ENCODE peak calls at places on chromosomes 16 and 17, in six cellular contexts. F is ovary, I is body of pancreas, T is testis, O is stomach, M is tibial nerve. V is an unnamed sample.
A peak's percentile ranks its signal among the peaks of the same experiment; 100 is the strongest.

GRCh38 chr17:2120550-2121335 is 65.8 kb downstream of the HIC1 start:
- DNase-seq in F (no peak), I (no peak), T (no peak), O (no peak), M (no peak), V (no peak)

GRCh38 chr16:69936252-69936651 is 14.9 kb upstream of the CLEC18A start:
- DNase-seq in F (peak; percentile 28), I (no peak), T (no peak), O (no peak), M (no peak), V (no peak)

GRCh38 chr16:63625141-63625540 is 1496.7 kb downstream of the CDH11 start:
- DNase-seq in F (no peak), I (no peak), T (no peak), O (no peak), M (no peak), V (no peak)

GRCh38 chr17:9364837-9365430 is 210.7 kb downstream of the STX8 start:
- DNase-seq in F (no peak), I (no peak), T (no peak), O (no peak), M (no peak), V (no peak)

GRCh38 chr17:30376621-30377452 is 1.9 kb upstream of the CPD start:
- DNase-seq in F (peak; percentile 50), I (peak; percentile 39), T (no peak), O (no peak), M (no peak), V (no peak)

GRCh38 chr17:12180644-12181261 is 160.1 kb downstream of the MAP2K4 start:
- DNase-seq in F (no peak), I (peak; percentile 23), T (peak; percentile 62), O (no peak), M (no peak), V (peak; percentile 36)

GRCh38 chr16:87384162-87384999 is 805 bp upstream of the FBXO31 start:
- DNase-seq in F (no peak), I (peak; percentile 64), T (no peak), O (peak; percentile 44), M (no peak), V (peak; percentile 34)

GRCh38 chr17:78129385-78130079 is 977 bp upstream of the TMC6 start:
- DNase-seq in F (no peak), I (no peak), T (no peak), O (no peak), M (no peak), V (no peak)

GRCh38 chr17:54881255-54881972 is 19.2 kb upstream of the TOM1L1 start:
- DNase-seq in F (no peak), I (no peak), T (no peak), O (no peak), M (no peak), V (no peak)

GRCh38 chr17:33012522-33013033 is 20.9 kb downstream of the SPACA3 start:
- DNase-seq in F (no peak), I (no peak), T (no peak), O (no peak), M (no peak), V (no peak)

GRCh38 chr17:82134101-82134500 is 36.1 kb upstream of the FASN start:
- DNase-seq in F (no peak), I (peak; percentile 23), T (peak; percentile 71), O (peak; percentile 79), M (peak; percentile 74), V (peak; percentile 93)

GRCh38 chr17:31388770-31389672 is 2.5 kb upstream of the RAB11FIP4 start:
- DNase-seq in F (no peak), I (peak; percentile 32), T (peak; percentile 18), O (peak; percentile 26), M (no peak), V (peak; percentile 9)

GRCh38 chr17:50037321-50038107 is 18.4 kb upstream of the ITGA3 start:
- DNase-seq in F (peak; percentile 89), I (peak; percentile 71), T (peak; percentile 52), O (peak; percentile 56), M (peak; percentile 14), V (peak; percentile 97)

DNA sequence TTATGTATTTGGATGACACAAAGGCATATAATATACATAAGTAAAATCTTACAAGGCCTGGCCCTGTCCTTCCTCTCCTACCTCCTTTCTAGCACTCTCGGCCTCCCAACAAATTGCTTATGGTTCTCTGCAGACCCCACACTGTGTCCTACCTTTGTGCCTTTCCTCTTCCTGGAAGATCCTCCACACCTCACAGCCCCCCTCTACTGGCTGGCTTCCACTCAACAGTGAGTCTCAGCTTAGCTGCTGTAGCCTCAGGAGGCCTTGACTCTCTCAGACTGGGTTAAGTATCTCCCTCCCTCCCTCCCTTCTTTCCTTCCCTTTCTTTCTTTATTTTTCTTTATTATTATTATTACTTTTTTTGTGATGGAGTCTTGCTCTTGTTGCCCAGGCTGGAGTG is 8.3 kb upstream of the SLC52A1 start:
- DNase-seq in F (no peak), I (no peak), T (no peak), O (no peak), M (no peak), V (no peak)
- TF ChIP-seq CTCF in F (no peak), I (no peak), T (no peak), O (no peak), M (no peak), V (no peak)

DNA sequence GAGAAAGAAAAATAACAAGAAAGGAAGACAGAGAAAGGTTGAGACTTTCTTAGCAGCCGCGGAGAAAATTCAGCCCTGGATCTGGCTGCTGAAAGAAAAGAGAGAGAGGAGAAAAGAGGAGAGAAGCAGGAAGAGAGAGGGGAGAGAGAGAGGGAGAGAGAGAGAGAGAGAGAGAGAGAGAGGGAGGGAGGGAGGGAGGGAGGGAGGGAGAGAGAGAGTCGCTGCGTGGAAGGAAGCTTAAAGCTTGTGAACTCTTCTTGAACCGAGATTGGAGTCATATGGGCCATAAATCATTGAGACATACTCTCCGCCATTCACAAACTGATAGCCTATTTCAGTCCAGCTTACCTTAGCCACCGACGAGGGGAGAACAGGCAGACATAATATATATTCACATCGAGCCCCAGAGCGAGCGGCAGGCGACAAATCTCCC is 10.3 kb upstream of the HOXB2 start:
- DNase-seq in F (no peak), I (no peak), T (no peak), O (no peak), M (no peak), V (no peak)
- H3K4me3 ChIP-seq in F (peak overlapping the region; percentile 42), I (no peak overlapping the region), T (peak overlapping the region; percentile 38), O (peak overlapping the region; percentile 44), M (peak overlapping the region; percentile 23), V (no peak overlapping the region)

DNA sequence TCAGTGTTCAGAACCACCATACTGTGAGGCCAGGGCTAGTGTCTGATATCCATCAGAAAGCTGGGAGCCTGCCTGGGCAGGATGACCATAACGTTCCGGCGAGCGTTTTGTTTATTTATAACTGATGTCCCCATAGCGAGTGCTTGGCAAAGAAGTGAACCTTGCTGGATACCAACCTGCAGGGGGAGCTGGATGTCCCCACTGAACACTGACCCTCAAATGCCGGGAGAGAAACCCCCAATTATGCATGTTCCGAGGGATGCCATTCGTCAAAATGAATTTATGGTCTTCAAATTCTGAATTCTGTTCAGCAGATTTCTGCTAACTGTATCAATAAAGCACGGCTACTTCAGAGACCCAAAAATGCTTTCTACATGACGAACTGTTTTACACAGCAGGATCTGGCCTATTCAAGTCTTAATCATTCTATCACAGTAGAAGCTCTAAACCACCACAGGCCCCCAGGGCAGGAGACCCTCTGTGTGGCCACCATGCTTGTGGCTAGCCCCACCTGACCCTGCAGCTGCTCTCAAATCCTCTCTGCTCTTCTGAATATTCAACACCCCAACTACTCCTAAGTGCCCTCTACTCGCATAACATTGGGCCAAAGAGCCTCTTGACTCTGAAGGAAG is 15.2 kb downstream of the MED24 start:
- DNase-seq in F (peak; percentile 81), I (peak; percentile 79), T (peak; percentile 73), O (peak; percentile 63), M (peak; percentile 61), V (peak; percentile 72)
- TF ChIP-seq POLR2A in F (no peak), I (no peak), T (no peak), O (no peak), M (no peak), V (no peak)

DNA sequence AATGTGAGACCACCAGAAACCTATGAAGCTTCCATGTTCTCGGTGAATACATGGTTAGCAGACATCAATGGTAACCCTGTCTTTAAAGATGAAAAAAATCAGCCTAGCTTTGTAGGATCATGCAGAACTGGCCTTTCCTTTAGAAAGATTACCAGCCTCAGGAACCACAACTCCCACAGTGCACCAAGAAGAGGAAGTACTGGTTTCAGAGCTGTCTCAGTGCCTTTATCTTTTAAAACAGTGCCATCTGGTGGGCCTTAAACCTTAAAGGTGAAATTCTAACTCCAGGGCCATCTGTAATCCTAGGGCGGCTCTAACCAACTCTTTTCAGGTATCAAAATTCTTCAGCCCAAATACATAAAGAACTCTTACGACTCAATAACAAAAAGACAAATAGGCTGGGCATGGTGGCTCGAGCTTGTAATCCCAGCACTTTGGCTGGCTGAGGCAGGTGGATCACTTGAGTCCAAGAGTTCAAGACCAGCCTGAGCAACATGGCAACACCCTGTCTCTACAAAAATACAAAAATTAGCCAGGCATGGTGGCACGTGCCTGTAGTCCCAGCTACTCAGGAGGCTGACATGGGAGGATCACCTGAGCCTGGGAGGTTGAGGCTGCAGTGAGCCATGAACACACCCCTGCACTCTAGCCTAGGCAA is 5.4 kb downstream of the ATPAF2 start:
- DNase-seq in F (no peak), I (peak; percentile 64), T (peak; percentile 77), O (peak; percentile 53), M (no peak), V (peak; percentile 56)
- TF ChIP-seq CTCF in F (peak; percentile 60), I (peak; percentile 35), T (peak; percentile 73), O (peak; percentile 69), M (peak; percentile 50), V (peak; percentile 59)

DNA sequence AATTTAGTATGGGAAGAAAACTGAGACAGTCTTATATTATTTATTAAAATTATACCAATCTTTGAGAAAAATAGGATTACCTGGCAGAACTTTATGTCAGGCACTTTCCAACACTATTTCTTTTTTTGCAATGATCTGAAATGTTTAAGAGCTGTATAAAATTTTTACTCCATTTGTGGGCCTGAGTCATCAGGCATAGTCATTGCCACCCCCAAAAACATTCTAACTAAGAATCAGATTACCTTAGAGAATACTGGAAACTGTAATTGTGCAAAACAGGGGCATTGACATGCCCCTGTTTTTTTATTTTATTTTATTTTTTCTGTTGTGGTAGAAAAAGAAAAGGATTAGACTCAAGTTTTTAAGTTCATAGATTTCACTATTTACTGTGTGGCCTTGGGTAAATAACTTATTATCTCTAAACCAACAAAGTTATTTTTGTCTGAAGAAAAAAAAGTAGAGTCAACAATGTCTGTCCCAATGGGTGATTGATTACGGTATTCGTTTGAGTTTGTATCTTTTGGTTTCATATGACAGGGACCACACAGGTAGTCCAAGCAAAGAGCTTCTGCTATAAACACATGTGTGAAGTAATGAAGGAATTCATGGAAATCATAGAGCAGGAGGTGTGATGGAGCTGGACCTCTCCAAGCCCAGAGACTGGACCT is 24.6 kb downstream of the VAT1L start:
- DNase-seq in F (no peak), I (no peak), T (no peak), O (no peak), M (no peak), V (no peak)
- H3K4me3 ChIP-seq in F (no peak overlapping the region), I (no peak overlapping the region), T (no peak overlapping the region), O (no peak overlapping the region), M (no peak overlapping the region), V (no peak overlapping the region)